ENCODE peak calls at places on chromosomes 5 and 9, in ten cellular contexts. P is anterior cingulate cortex; I is PC-3; A is pancreas; X is activated CD4-positive, CD25-positive, alpha-beta regulatory T cell; M is renal cortical epithelial cell; U is non-pigmented ciliary epithelial cell; F is coronary artery; S is foreskin fibroblast; Z is stimulated activated CD8-positive, alpha-beta memory T cell treated with anti-CD3 and anti-CD28 coated beads, Interleukin-4, amount 100 ng/mL, for 1 hour. Q is an unnamed sample.

GRCh38 chr9:81759680-81760215 is 70.4 kb upstream of the TLE1 start:
- DNase-seq in P (no peak), I (peak), A (no peak), X (no peak), M (peak), U (peak), F (no peak), S (peak), Z (no peak), Q (no peak)

GRCh38 chr9:38316166-38316765 is 76.2 kb upstream of the ALDH1B1 start:
- DNase-seq in P (no peak), I (no peak), A (peak), X (no peak), M (no peak), U (no peak), F (no peak), S (no peak), Z (no peak), Q (no peak)

GRCh38 chr9:10855847-10856246 is 243.0 kb upstream of the PTPRD start:
- DNase-seq in P (no peak), I (peak), A (no peak), X (no peak), M (no peak), U (no peak), F (no peak), S (no peak), Z (no peak), Q (no peak)

GRCh38 chr9:109733690-109734089 is 46.3 kb upstream of the PALM2AKAP2 start:
- DNase-seq in P (no peak), I (peak), A (no peak), X (no peak), M (peak), U (no peak), F (no peak), S (peak), Z (no peak), Q (no peak)

GRCh38 chr5:31692561-31693221 is 53.8 kb downstream of the PDZD2 start:
- DNase-seq in P (peak), I (no peak), A (no peak), X (no peak), M (no peak), U (no peak), F (no peak), S (no peak), Z (no peak), Q (no peak)

GRCh38 chr5:170307575-170308465 is 10.2 kb upstream of the LCP2 start:
- DNase-seq in P (no peak), I (peak), A (peak), X (no peak), M (peak), U (peak), F (peak), S (peak), Z (no peak), Q (no peak)

GRCh38 chr5:146388418-146388817 is 49.8 kb downstream of the POU4F3 start:
- DNase-seq in P (no peak), I (peak), A (no peak), X (no peak), M (peak), U (no peak), F (no peak), S (peak), Z (no peak), Q (no peak)

GRCh38 chr5:174320051-174320450 is 274.5 kb downstream of the NSG2 start:
- DNase-seq in P (no peak), I (no peak), A (no peak), X (no peak), M (no peak), U (no peak), F (no peak), S (no peak), Z (no peak), Q (no peak)

GRCh38 chr9:133779516-133780403 is 41.6 kb upstream of the SARDH start:
- DNase-seq in P (no peak), I (no peak), A (no peak), X (no peak), M (no peak), U (no peak), F (no peak), S (no peak), Z (no peak), Q (no peak)

GRCh38 chr5:24232929-24233328 is 411.8 kb downstream of the CDH10 start:
- DNase-seq in P (no peak), I (peak), A (no peak), X (no peak), M (no peak), U (no peak), F (no peak), S (no peak), Z (no peak), Q (no peak)

GRCh38 chr5:11234501-11234911 is 473.5 kb upstream of the DAP start:
- DNase-seq in P (no peak), I (no peak), A (no peak), X (no peak), M (no peak), U (no peak), F (no peak), S (no peak), Z (no peak), Q (no peak)

GRCh38 chr9:136821333-136822031 is 13.7 kb downstream of the RABL6 start:
- DNase-seq in P (no peak), I (no peak), A (no peak), X (no peak), M (no peak), U (no peak), F (no peak), S (peak), Z (no peak), Q (no peak)

GRCh38 chr9:89442981-89443817 is 54.7 kb downstream of the SEMA4D start:
- DNase-seq in P (peak), I (no peak), A (no peak), X (no peak), M (no peak), U (no peak), F (no peak), S (no peak), Z (no peak), Q (no peak)

GRCh38 chr9:126642839-126643238 is 29.1 kb downstream of the LMX1B start:
- DNase-seq in P (no peak), I (no peak), A (no peak), X (no peak), M (no peak), U (no peak), F (no peak), S (no peak), Z (no peak), Q (no peak)

GRCh38 chr9:14923701-14924100 is 13.5 kb upstream of the FREM1 start:
- DNase-seq in P (no peak), I (no peak), A (no peak), X (no peak), M (no peak), U (no peak), F (no peak), S (peak), Z (no peak), Q (no peak)

GRCh38 chr9:72390896-72391295 is 25.9 kb upstream of the ZFAND5 start:
- DNase-seq in P (no peak), I (no peak), A (no peak), X (no peak), M (no peak), U (no peak), F (no peak), S (no peak), Z (no peak), Q (no peak)

GRCh38 chr5:105807251-105807650 is 1863.5 kb downstream of the EFNA5 start:
- DNase-seq in P (no peak), I (no peak), A (no peak), X (no peak), M (no peak), U (no peak), F (no peak), S (no peak), Z (no peak), Q (no peak)

GRCh38 chr5:146755781-146756180 is 122.8 kb downstream of the PPP2R2B start:
- DNase-seq in P (no peak), I (no peak), A (no peak), X (no peak), M (no peak), U (no peak), F (no peak), S (no peak), Z (no peak), Q (no peak)

GRCh38 chr9:93072383-93072795 is 13.9 kb downstream of the SUSD3 start:
- DNase-seq in P (no peak), I (no peak), A (no peak), X (no peak), M (peak), U (no peak), F (no peak), S (peak), Z (no peak), Q (no peak)